ENCODE peak calls at places on chromosomes 5 and 9, in eight cellular contexts. A is LNCaP clone FGC; B is lung; Q is HepG2; W is stimulated activated CD4-positive, alpha-beta T cell treated with anti-CD3 and anti-CD28 coated beads, Interleukin-4, amount 100 ng/mL, for 24 hours; V is activated CD4-positive, alpha-beta T cell treated with anti-CD3 and anti-CD28 coated beads for 24 hours; Z is EH; T is GM13977. D is an unnamed sample.

GRCh38 chr5:39476466-39477215 is 51.9 kb upstream of the DAB2 start:
- DNase-seq in A (no peak), B (no peak), Q (no peak), W (no peak), V (no peak), Z (peak; percentile 91), T (no peak), D (peak; percentile 75)

GRCh38 chr5:144864113-144864512 is 693.4 kb downstream of the KCTD16 start:
- DNase-seq in A (no peak), B (no peak), Q (no peak), W (no peak), V (no peak), Z (no peak), T (no peak), D (no peak)

GRCh38 chr5:55159763-55160492 is at the start of gene GPX8:
- DNase-seq in A (peak; percentile 46), B (no peak), Q (peak; percentile 32), W (peak; percentile 16), V (no peak), Z (peak; percentile 93), T (peak; percentile 20), D (peak; percentile 84)

GRCh38 chr9:18071651-18072060 is 402.3 kb upstream of the ADAMTSL1 start:
- DNase-seq in A (no peak), B (no peak), Q (no peak), W (no peak), V (no peak), Z (peak; percentile 70), T (no peak), D (peak; percentile 7)

GRCh38 chr5:369151-369939 is 47.8 kb downstream of the AHRR start:
- DNase-seq in A (no peak), B (no peak), Q (no peak), W (no peak), V (no peak), Z (no peak), T (no peak), D (no peak)

GRCh38 chr9:37424686-37425297 is 2.3 kb downstream of the GRHPR start:
- DNase-seq in A (no peak), B (no peak), Q (no peak), W (no peak), V (no peak), Z (no peak), T (no peak), D (no peak)

GRCh38 chr5:132704875-132705274 is 31.1 kb downstream of the IL4 start:
- DNase-seq in A (no peak), B (no peak), Q (no peak), W (no peak), V (no peak), Z (peak; percentile 64), T (no peak), D (peak; percentile 56)

GRCh38 chr5:109038209-109038840 is 290.6 kb downstream of the FER start:
- DNase-seq in A (no peak), B (no peak), Q (no peak), W (no peak), V (no peak), Z (peak; percentile 51), T (no peak), D (peak; percentile 6)

GRCh38 chr5:90135979-90136378 is 273.6 kb downstream of the CETN3 start:
- DNase-seq in A (peak; percentile 19), B (no peak), Q (peak; percentile 31), W (no peak), V (no peak), Z (no peak), T (no peak), D (no peak)

GRCh38 chr9:88979021-88979420 is 12.2 kb upstream of the S1PR3 start:
- DNase-seq in A (no peak), B (no peak), Q (no peak), W (no peak), V (no peak), Z (no peak), T (no peak), D (no peak)